ENCODE peak calls at places on chromosomes 16 and 17, in seven cellular contexts. One of them, this sample, is unnamed.

GRCh38 chr16:30185683-30186421 is 2.5 kb downstream of the CORO1A start:
- DNase-seq in H1: peak; percentile 51
- DNase-seq in GM23338: peak; percentile 26
- DNase-seq in foreskin fibroblast: no peak
- DNase-seq in GM13977: peak; percentile 90
- DNase-seq in stomach: peak; percentile 63
- DNase-seq in psoas muscle: peak; percentile 45
- DNase-seq in this sample: no peak

GRCh38 chr17:72295916-72296315 is 175.1 kb downstream of the SOX9 start:
- DNase-seq in GM23338: no peak
- DNase-seq in H1: no peak
- DNase-seq in psoas muscle: no peak
- DNase-seq in foreskin fibroblast: no peak
- DNase-seq in stomach: no peak
- DNase-seq in GM13977: no peak
- DNase-seq in this sample: no peak

GRCh38 chr17:73683788-73684582 is 39.7 kb upstream of the SDK2 start:
- DNase-seq in H1: no peak
- DNase-seq in stomach: no peak
- DNase-seq in foreskin fibroblast: no peak
- DNase-seq in psoas muscle: no peak
- DNase-seq in GM13977: no peak
- DNase-seq in GM23338: no peak
- DNase-seq in this sample: no peak

GRCh38 chr17:38352245-38353083 is 820 bp downstream of the SOCS7 start:
- DNase-seq in H1: peak; percentile 66
- DNase-seq in GM13977: no peak
- DNase-seq in GM23338: peak; percentile 69
- DNase-seq in stomach: peak; percentile 40
- DNase-seq in foreskin fibroblast: no peak
- DNase-seq in psoas muscle: peak; percentile 30
- DNase-seq in this sample: no peak

GRCh38 chr17:62075308-62075815 is 10.3 kb upstream of the MED13 start:
- DNase-seq in GM13977: peak; percentile 14
- DNase-seq in H1: no peak
- DNase-seq in GM23338: no peak
- DNase-seq in psoas muscle: no peak
- DNase-seq in foreskin fibroblast: no peak
- DNase-seq in stomach: no peak
- DNase-seq in this sample: no peak

GRCh38 chr17:60601443-60602384 is 1.7 kb downstream of the PPM1D start:
- DNase-seq in H1: peak; percentile 63
- DNase-seq in stomach: peak; percentile 53
- DNase-seq in foreskin fibroblast: peak; percentile 72
- DNase-seq in GM23338: peak; percentile 79
- DNase-seq in GM13977: peak; percentile 52
- DNase-seq in psoas muscle: no peak
- DNase-seq in this sample: no peak

GRCh38 chr17:63480826-63481487 is 4.1 kb downstream of the ACE start:
- DNase-seq in psoas muscle: no peak
- DNase-seq in foreskin fibroblast: no peak
- DNase-seq in H1: no peak
- DNase-seq in stomach: no peak
- DNase-seq in GM23338: no peak
- DNase-seq in GM13977: no peak
- DNase-seq in this sample: no peak

GRCh38 chr16:4365615-4366014 is 6.0 kb upstream of the VASN start:
- DNase-seq in psoas muscle: no peak
- DNase-seq in stomach: no peak
- DNase-seq in H1: no peak
- DNase-seq in foreskin fibroblast: no peak
- DNase-seq in GM13977: no peak
- DNase-seq in GM23338: no peak
- DNase-seq in this sample: no peak

GRCh38 chr17:77928519-77929179 is 29.9 kb upstream of the TNRC6C start:
- DNase-seq in GM13977: no peak
- DNase-seq in stomach: no peak
- DNase-seq in psoas muscle: no peak
- DNase-seq in foreskin fibroblast: no peak
- DNase-seq in H1: no peak
- DNase-seq in GM23338: no peak
- DNase-seq in this sample: no peak

GRCh38 chr17:57534863-57535651 is 210.0 kb downstream of the CCDC182 start:
- DNase-seq in GM13977: no peak
- DNase-seq in foreskin fibroblast: no peak
- DNase-seq in GM23338: no peak
- DNase-seq in stomach: no peak
- DNase-seq in H1: no peak
- DNase-seq in psoas muscle: no peak
- DNase-seq in this sample: no peak

GRCh38 chr16:70437017-70437581 is 1.8 kb downstream of the ST3GAL2 start:
- DNase-seq in GM23338: peak; percentile 82
- DNase-seq in psoas muscle: no peak
- DNase-seq in foreskin fibroblast: peak; percentile 94
- DNase-seq in GM13977: peak; percentile 21
- DNase-seq in H1: peak; percentile 67
- DNase-seq in stomach: no peak
- DNase-seq in this sample: peak; percentile 88

GRCh38 chr16:47925811-47926460 is 229.9 kb downstream of the ABCC12 start:
- DNase-seq in H1: no peak
- DNase-seq in GM23338: no peak
- DNase-seq in GM13977: no peak
- DNase-seq in stomach: no peak
- DNase-seq in foreskin fibroblast: peak; percentile 9
- DNase-seq in psoas muscle: no peak
- DNase-seq in this sample: no peak

GRCh38 chr16:88785106-88785924 is at the start of gene PIEZO1:
- DNase-seq in GM13977: peak; percentile 91
- DNase-seq in H1: no peak
- DNase-seq in GM23338: peak; percentile 54
- DNase-seq in stomach: peak; percentile 82
- DNase-seq in psoas muscle: peak; percentile 81
- DNase-seq in foreskin fibroblast: peak; percentile 53
- DNase-seq in this sample: no peak

GRCh38 chr17:65017375-65017774 is 39.2 kb downstream of the GNA13 start:
- DNase-seq in H1: peak; percentile 46
- DNase-seq in GM23338: peak; percentile 37
- DNase-seq in GM13977: no peak
- DNase-seq in psoas muscle: no peak
- DNase-seq in foreskin fibroblast: no peak
- DNase-seq in stomach: no peak
- DNase-seq in this sample: no peak

GRCh38 chr16:85052536-85052935 is 24.9 kb downstream of the KIAA0513 start:
- DNase-seq in GM23338: no peak
- DNase-seq in psoas muscle: no peak
- DNase-seq in GM13977: no peak
- DNase-seq in stomach: no peak
- DNase-seq in H1: no peak
- DNase-seq in foreskin fibroblast: no peak
- DNase-seq in this sample: no peak

GRCh38 chr16:84266451-84266850 is 26.6 kb upstream of the KCNG4 start:
- DNase-seq in H1: peak; percentile 68
- DNase-seq in stomach: no peak
- DNase-seq in psoas muscle: no peak
- DNase-seq in GM13977: peak; percentile 60
- DNase-seq in foreskin fibroblast: peak; percentile 40
- DNase-seq in GM23338: peak; percentile 91
- DNase-seq in this sample: peak; percentile 3

DNA sequence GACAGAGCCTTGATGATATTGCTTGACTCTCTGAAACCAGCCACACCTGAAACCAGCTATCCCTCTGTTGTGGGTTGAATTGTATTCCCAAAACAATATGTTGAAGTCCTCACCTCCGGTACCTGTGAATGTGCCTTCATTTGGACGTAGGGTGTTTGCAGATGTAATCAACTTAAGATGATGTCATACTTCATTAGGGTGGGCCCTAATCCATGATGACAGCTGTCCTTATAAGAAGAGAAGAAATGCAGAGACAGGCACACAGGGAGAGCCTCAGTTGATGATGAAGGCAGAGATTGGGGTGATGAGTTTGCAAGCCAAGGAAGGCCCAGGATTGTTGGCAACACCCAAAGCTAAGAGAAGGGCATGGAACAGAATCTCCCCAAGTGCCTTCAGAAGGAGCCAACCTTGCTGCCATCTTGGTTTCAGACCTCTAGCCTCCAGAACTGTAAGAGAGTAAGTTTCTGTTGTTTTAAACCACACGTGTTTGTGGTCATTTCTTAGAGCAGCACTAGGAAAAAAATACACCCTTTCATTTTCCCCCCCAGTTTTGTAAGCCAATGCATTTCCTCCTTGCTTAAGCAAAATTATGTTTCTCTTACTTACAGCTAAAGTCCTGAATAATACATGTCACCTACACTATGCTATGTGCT is 29.4 kb upstream of the MYH10 start:
- DNase-seq in stomach: no peak
- DNase-seq in foreskin fibroblast: no peak
- DNase-seq in GM13977: no peak
- DNase-seq in H1: no peak
- DNase-seq in GM23338: no peak
- DNase-seq in psoas muscle: no peak
- DNase-seq in this sample: no peak
- TF ChIP-seq CTCF in stomach: no peak
- TF ChIP-seq CTCF in foreskin fibroblast: no peak
- TF ChIP-seq CTCF in GM13977: no peak
- TF ChIP-seq CTCF in H1: no peak
- TF ChIP-seq CTCF in GM23338: no peak
- TF ChIP-seq CTCF in psoas muscle: no peak
- TF ChIP-seq CTCF in this sample: no peak

GRCh38 chr16:78081341-78081740 is 18.1 kb upstream of the WWOX start:
- DNase-seq in foreskin fibroblast: no peak
- DNase-seq in H1: no peak
- DNase-seq in psoas muscle: no peak
- DNase-seq in GM13977: no peak
- DNase-seq in GM23338: no peak
- DNase-seq in stomach: no peak
- DNase-seq in this sample: no peak

GRCh38 chr16:78072275-78072674 is 27.2 kb upstream of the WWOX start:
- DNase-seq in stomach: no peak
- DNase-seq in psoas muscle: no peak
- DNase-seq in foreskin fibroblast: no peak
- DNase-seq in H1: peak; percentile 52
- DNase-seq in GM23338: peak; percentile 90
- DNase-seq in GM13977: no peak
- DNase-seq in this sample: no peak

GRCh38 chr16:78069913-78070312 is 29.5 kb upstream of the WWOX start:
- DNase-seq in GM13977: no peak
- DNase-seq in foreskin fibroblast: no peak
- DNase-seq in psoas muscle: no peak
- DNase-seq in GM23338: no peak
- DNase-seq in stomach: no peak
- DNase-seq in H1: no peak
- DNase-seq in this sample: no peak

DNA sequence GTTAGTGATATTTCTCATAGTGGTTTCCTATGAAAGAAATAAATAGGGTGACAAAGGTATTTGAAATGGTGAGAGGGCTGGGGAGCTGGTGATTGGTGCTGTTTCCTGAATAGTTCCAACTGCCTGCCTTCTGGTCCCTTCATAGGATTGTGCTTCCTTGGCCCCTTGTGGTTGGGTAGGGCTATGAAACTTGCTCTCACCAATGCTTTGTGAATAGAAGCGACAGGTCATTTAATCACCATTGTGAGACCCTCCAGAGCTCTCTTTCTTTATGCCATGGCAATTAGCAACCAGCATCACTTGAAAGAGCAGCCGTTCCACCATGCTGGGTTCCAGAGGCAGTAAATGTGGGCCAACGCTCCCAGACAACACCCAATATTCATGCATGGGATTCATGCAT is 23.7 kb upstream of the WWOX start:
- DNase-seq in GM13977: no peak
- DNase-seq in H1: no peak
- DNase-seq in stomach: no peak
- DNase-seq in psoas muscle: no peak
- DNase-seq in GM23338: peak; percentile 24
- DNase-seq in foreskin fibroblast: no peak
- DNase-seq in this sample: no peak
- TF ChIP-seq CTCF in GM13977: no peak
- TF ChIP-seq CTCF in H1: no peak
- TF ChIP-seq CTCF in stomach: no peak
- TF ChIP-seq CTCF in psoas muscle: no peak
- TF ChIP-seq CTCF in GM23338: peak; percentile 4
- TF ChIP-seq CTCF in foreskin fibroblast: no peak
- TF ChIP-seq CTCF in this sample: no peak

GRCh38 chr17:18322522-18322921 is 7.4 kb downstream of the SMCR8 start:
- DNase-seq in stomach: no peak
- DNase-seq in psoas muscle: no peak
- DNase-seq in GM23338: no peak
- DNase-seq in foreskin fibroblast: no peak
- DNase-seq in H1: no peak
- DNase-seq in GM13977: no peak
- DNase-seq in this sample: no peak

GRCh38 chr17:18324140-18325049 is 9.3 kb downstream of the SMCR8 start:
- DNase-seq in H1: no peak
- DNase-seq in GM23338: peak; percentile 40
- DNase-seq in stomach: no peak
- DNase-seq in psoas muscle: no peak
- DNase-seq in foreskin fibroblast: no peak
- DNase-seq in GM13977: no peak
- DNase-seq in this sample: no peak

GRCh38 chr17:18321309-18321708 is 6.2 kb downstream of the SMCR8 start:
- DNase-seq in GM13977: no peak
- DNase-seq in foreskin fibroblast: no peak
- DNase-seq in stomach: no peak
- DNase-seq in H1: no peak
- DNase-seq in GM23338: peak; percentile 66
- DNase-seq in psoas muscle: no peak
- DNase-seq in this sample: no peak

GRCh38 chr17:18323507-18324139 is 8.5 kb downstream of the SMCR8 start:
- DNase-seq in foreskin fibroblast: no peak
- DNase-seq in GM23338: no peak
- DNase-seq in stomach: no peak
- DNase-seq in H1: no peak
- DNase-seq in GM13977: no peak
- DNase-seq in psoas muscle: no peak
- DNase-seq in this sample: no peak

GRCh38 chr17:18323007-18323406 is 7.9 kb downstream of the SMCR8 start:
- DNase-seq in foreskin fibroblast: no peak
- DNase-seq in psoas muscle: no peak
- DNase-seq in H1: no peak
- DNase-seq in GM23338: no peak
- DNase-seq in GM13977: no peak
- DNase-seq in stomach: no peak
- DNase-seq in this sample: no peak
- TF ChIP-seq CTCF in foreskin fibroblast: no peak
- TF ChIP-seq CTCF in psoas muscle: no peak
- TF ChIP-seq CTCF in H1: no peak
- TF ChIP-seq CTCF in GM23338: peak; percentile 31
- TF ChIP-seq CTCF in GM13977: no peak
- TF ChIP-seq CTCF in stomach: no peak
- TF ChIP-seq CTCF in this sample: no peak

DNA sequence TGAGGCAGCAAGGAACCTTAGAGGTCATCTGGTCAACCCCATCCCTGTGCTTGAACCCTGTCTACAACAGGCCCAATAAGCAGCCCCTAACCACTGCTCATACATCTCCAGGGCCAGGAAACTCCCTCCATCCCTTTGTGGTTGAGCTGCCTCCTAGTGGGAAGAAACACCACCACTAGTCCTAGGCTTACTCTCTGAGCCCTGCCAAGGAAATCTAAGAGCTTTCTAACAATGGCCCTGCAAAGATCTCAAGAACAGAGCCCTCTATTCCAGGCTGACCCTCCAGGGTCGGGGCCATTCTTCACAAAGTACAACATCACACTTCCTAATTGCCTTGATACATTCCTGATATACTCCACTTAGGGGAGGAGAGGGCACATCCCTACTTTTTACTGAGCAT is 5.8 kb downstream of the ACLY start:
- DNase-seq in H1: no peak
- DNase-seq in psoas muscle: no peak
- DNase-seq in GM13977: no peak
- DNase-seq in GM23338: no peak
- DNase-seq in foreskin fibroblast: no peak
- DNase-seq in stomach: no peak
- DNase-seq in this sample: no peak
- TF ChIP-seq CTCF in H1: no peak
- TF ChIP-seq CTCF in psoas muscle: no peak
- TF ChIP-seq CTCF in GM13977: no peak
- TF ChIP-seq CTCF in GM23338: peak; percentile 6
- TF ChIP-seq CTCF in foreskin fibroblast: no peak
- TF ChIP-seq CTCF in stomach: no peak
- TF ChIP-seq CTCF in this sample: no peak